ENCODE peak calls at places on chromosomes 3 and 15, in ten cellular contexts. Q, W, H, V, B, Y, M, T, K and C are unnamed samples.

GRCh38 chr3:187677604-187678003 is 7.4 kb upstream of the SST start:
- DNase-seq in Q (no peak), W (no peak), H (no peak), V (no peak), B (no peak), Y (no peak), M (no peak), T (no peak), K (no peak), C (no peak)

GRCh38 chr15:58474741-58475323 is 43.0 kb downstream of the LIPC start:
- DNase-seq in Q (no peak), W (no peak), H (no peak), V (no peak), B (no peak), Y (no peak), M (no peak), T (no peak), K (no peak), C (no peak)

GRCh38 chr15:92418864-92419263 is 25.2 kb downstream of the ST8SIA2 start:
- DNase-seq in Q (no peak), W (no peak), H (no peak), V (no peak), B (no peak), Y (no peak), M (no peak), T (no peak), K (no peak), C (no peak)

GRCh38 chr3:53024315-53024714 is 21.6 kb downstream of the SFMBT1 start:
- DNase-seq in Q (no peak), W (no peak), H (no peak), V (no peak), B (no peak), Y (no peak), M (no peak), T (no peak), K (no peak), C (no peak)

GRCh38 chr15:101048191-101049011 is 129.2 kb downstream of the LRRK1 start:
- DNase-seq in Q (no peak), W (no peak), H (peak; percentile 53), V (no peak), B (no peak), Y (peak; percentile 36), M (peak; percentile 61), T (no peak), K (no peak), C (no peak)

GRCh38 chr15:91158415-91159394 is 58.6 kb downstream of the SV2B start:
- DNase-seq in Q (no peak), W (no peak), H (no peak), V (no peak), B (no peak), Y (no peak), M (no peak), T (no peak), K (no peak), C (no peak)

GRCh38 chr3:54696313-54696712 is 231.5 kb downstream of the LRTM1 start:
- DNase-seq in Q (no peak), W (no peak), H (no peak), V (no peak), B (no peak), Y (no peak), M (no peak), T (no peak), K (no peak), C (no peak)

GRCh38 chr3:148711981-148712666 is 14.4 kb downstream of the AGTR1 start:
- DNase-seq in Q (no peak), W (no peak), H (no peak), V (no peak), B (no peak), Y (no peak), M (no peak), T (no peak), K (no peak), C (peak; percentile 69)

GRCh38 chr3:128217702-128218475 is 64.6 kb downstream of the EEFSEC start:
- DNase-seq in Q (no peak), W (no peak), H (no peak), V (peak; percentile 26), B (peak; percentile 74), Y (no peak), M (no peak), T (no peak), K (no peak), C (no peak)